ENCODE peak calls at places on chromosomes 6 and 20, in nine cellular contexts. One of them, this sample, is unnamed.

GRCh38 chr6:122028933-122029332 is 370.5 kb upstream of the HSF2 start:
- DNase-seq in HCT116: peak
- DNase-seq in upper lobe of left lung: no peak
- DNase-seq in Peyer's patch: no peak
- DNase-seq in stomach: no peak
- DNase-seq in spleen: no peak
- DNase-seq in adrenal gland: no peak
- DNase-seq in body of pancreas: no peak
- DNase-seq in uterus: no peak
- DNase-seq in this sample: no peak

GRCh38 chr6:57019434-57019833 is 27.1 kb upstream of the KIAA1586 start:
- DNase-seq in upper lobe of left lung: no peak
- DNase-seq in body of pancreas: no peak
- DNase-seq in Peyer's patch: no peak
- DNase-seq in adrenal gland: no peak
- DNase-seq in HCT116: no peak
- DNase-seq in spleen: no peak
- DNase-seq in uterus: no peak
- DNase-seq in stomach: no peak
- DNase-seq in this sample: no peak

GRCh38 chr20:22289442-22289841 is 294.9 kb downstream of the FOXA2 start:
- DNase-seq in spleen: no peak
- DNase-seq in upper lobe of left lung: no peak
- DNase-seq in adrenal gland: no peak
- DNase-seq in body of pancreas: no peak
- DNase-seq in HCT116: no peak
- DNase-seq in uterus: no peak
- DNase-seq in stomach: no peak
- DNase-seq in Peyer's patch: no peak
- DNase-seq in this sample: no peak

GRCh38 chr6:135066806-135067205 is 12.2 kb upstream of the HBS1L start:
- DNase-seq in adrenal gland: no peak
- DNase-seq in upper lobe of left lung: no peak
- DNase-seq in body of pancreas: no peak
- DNase-seq in uterus: no peak
- DNase-seq in Peyer's patch: no peak
- DNase-seq in stomach: no peak
- DNase-seq in HCT116: no peak
- DNase-seq in spleen: no peak
- DNase-seq in this sample: no peak

GRCh38 chr20:39298116-39298515 is 336.0 kb downstream of the DHX35 start:
- DNase-seq in HCT116: no peak
- DNase-seq in stomach: no peak
- DNase-seq in body of pancreas: no peak
- DNase-seq in Peyer's patch: no peak
- DNase-seq in spleen: no peak
- DNase-seq in upper lobe of left lung: no peak
- DNase-seq in adrenal gland: no peak
- DNase-seq in uterus: no peak
- DNase-seq in this sample: no peak

GRCh38 chr20:38726849-38727601 is 2.7 kb downstream of the SLC32A1 start:
- DNase-seq in upper lobe of left lung: peak
- DNase-seq in stomach: no peak
- DNase-seq in HCT116: no peak
- DNase-seq in Peyer's patch: no peak
- DNase-seq in uterus: no peak
- DNase-seq in body of pancreas: no peak
- DNase-seq in spleen: no peak
- DNase-seq in adrenal gland: no peak
- DNase-seq in this sample: no peak

GRCh38 chr6:15417811-15418210 is 171.9 kb downstream of the JARID2 start:
- DNase-seq in spleen: no peak
- DNase-seq in uterus: no peak
- DNase-seq in body of pancreas: no peak
- DNase-seq in adrenal gland: no peak
- DNase-seq in stomach: no peak
- DNase-seq in HCT116: no peak
- DNase-seq in upper lobe of left lung: no peak
- DNase-seq in Peyer's patch: no peak
- DNase-seq in this sample: no peak

GRCh38 chr6:23045280-23045679 is 475.9 kb downstream of the HDGFL1 start:
- DNase-seq in Peyer's patch: no peak
- DNase-seq in spleen: no peak
- DNase-seq in adrenal gland: no peak
- DNase-seq in uterus: no peak
- DNase-seq in body of pancreas: no peak
- DNase-seq in HCT116: no peak
- DNase-seq in stomach: no peak
- DNase-seq in upper lobe of left lung: no peak
- DNase-seq in this sample: no peak

GRCh38 chr20:58174708-58175287 is 53.7 kb downstream of the ANKRD60 start:
- DNase-seq in upper lobe of left lung: no peak
- DNase-seq in uterus: peak
- DNase-seq in body of pancreas: no peak
- DNase-seq in Peyer's patch: peak
- DNase-seq in spleen: no peak
- DNase-seq in HCT116: no peak
- DNase-seq in stomach: no peak
- DNase-seq in adrenal gland: peak
- DNase-seq in this sample: peak

GRCh38 chr6:56756791-56757582 is 114.3 kb upstream of the DST start:
- DNase-seq in spleen: no peak
- DNase-seq in adrenal gland: no peak
- DNase-seq in HCT116: no peak
- DNase-seq in Peyer's patch: no peak
- DNase-seq in upper lobe of left lung: no peak
- DNase-seq in body of pancreas: no peak
- DNase-seq in uterus: no peak
- DNase-seq in stomach: no peak
- DNase-seq in this sample: no peak

GRCh38 chr6:33692760-33693158 is 18.7 kb downstream of the UQCC2 start:
- DNase-seq in Peyer's patch: no peak
- DNase-seq in body of pancreas: no peak
- DNase-seq in spleen: peak
- DNase-seq in stomach: peak
- DNase-seq in HCT116: no peak
- DNase-seq in uterus: no peak
- DNase-seq in upper lobe of left lung: peak
- DNase-seq in adrenal gland: no peak
- DNase-seq in this sample: no peak

GRCh38 chr6:125393449-125393858 is 91.7 kb upstream of the HDDC2 start:
- DNase-seq in stomach: no peak
- DNase-seq in uterus: no peak
- DNase-seq in upper lobe of left lung: no peak
- DNase-seq in body of pancreas: no peak
- DNase-seq in spleen: no peak
- DNase-seq in Peyer's patch: no peak
- DNase-seq in adrenal gland: no peak
- DNase-seq in HCT116: no peak
- DNase-seq in this sample: no peak

GRCh38 chr20:62984666-62985065 is 22.1 kb downstream of the BHLHE23 start:
- DNase-seq in HCT116: no peak
- DNase-seq in Peyer's patch: no peak
- DNase-seq in upper lobe of left lung: peak
- DNase-seq in adrenal gland: no peak
- DNase-seq in stomach: no peak
- DNase-seq in body of pancreas: no peak
- DNase-seq in uterus: no peak
- DNase-seq in spleen: no peak
- DNase-seq in this sample: no peak
- H3K27ac ChIP-seq in HCT116: no peak
- H3K27ac ChIP-seq in Peyer's patch: no peak
- H3K27ac ChIP-seq in upper lobe of left lung: no peak
- H3K27ac ChIP-seq in adrenal gland: no peak
- H3K27ac ChIP-seq in stomach: no peak
- H3K27ac ChIP-seq in body of pancreas: no peak
- H3K27ac ChIP-seq in uterus: no peak
- H3K27ac ChIP-seq in spleen: no peak
- H3K27ac ChIP-seq in this sample: no peak

DNA sequence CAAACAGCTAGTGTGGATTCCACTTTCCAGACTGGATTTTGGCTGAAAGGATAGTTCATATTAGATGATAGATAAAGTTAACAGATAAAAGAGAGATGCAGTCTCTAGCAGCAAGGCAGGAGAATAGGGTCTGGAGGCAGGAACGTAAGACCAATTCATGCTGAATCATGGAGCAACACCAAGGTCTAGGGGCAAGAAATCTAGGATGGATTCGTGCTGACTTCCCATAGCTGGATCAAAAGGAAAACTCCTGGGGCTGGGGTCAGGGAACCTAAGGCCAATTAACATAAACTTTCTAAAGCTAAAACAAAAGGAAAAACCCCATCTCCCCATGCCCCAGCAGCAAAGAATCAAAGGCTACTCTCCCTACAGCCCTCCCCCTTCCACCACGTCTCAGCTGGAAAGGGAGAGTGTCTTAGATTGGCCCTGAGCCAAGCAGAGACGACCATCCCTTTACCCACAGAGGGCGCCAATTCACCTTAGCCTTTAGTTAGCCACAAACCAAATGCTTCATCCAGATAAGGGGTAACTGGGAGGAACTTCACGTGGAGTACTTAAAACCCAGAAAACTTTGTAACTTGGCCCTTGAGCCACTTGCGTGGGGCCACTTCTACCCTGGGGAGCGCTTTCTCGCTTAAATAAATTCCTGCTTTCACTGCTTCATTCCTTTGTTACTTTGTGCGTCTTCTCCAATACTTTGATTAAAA is 7.6 kb downstream of the TREM1 start:
- DNase-seq in Peyer's patch: no peak
- DNase-seq in adrenal gland: peak
- DNase-seq in uterus: peak
- DNase-seq in spleen: peak
- DNase-seq in upper lobe of left lung: no peak
- DNase-seq in HCT116: peak
- DNase-seq in stomach: peak
- DNase-seq in body of pancreas: peak
- DNase-seq in this sample: no peak
- TF ChIP-seq CTCF in Peyer's patch: peak
- TF ChIP-seq CTCF in adrenal gland: peak
- TF ChIP-seq CTCF in uterus: no peak
- TF ChIP-seq CTCF in spleen: peak
- TF ChIP-seq CTCF in upper lobe of left lung: peak
- TF ChIP-seq CTCF in HCT116: peak
- TF ChIP-seq CTCF in stomach: peak
- TF ChIP-seq CTCF in body of pancreas: no peak
- TF ChIP-seq CTCF in this sample: peak

GRCh38 chr6:165985926-165986646 is 181.6 kb downstream of the TBXT start:
- DNase-seq in Peyer's patch: no peak
- DNase-seq in HCT116: no peak
- DNase-seq in stomach: no peak
- DNase-seq in upper lobe of left lung: no peak
- DNase-seq in body of pancreas: no peak
- DNase-seq in spleen: no peak
- DNase-seq in adrenal gland: no peak
- DNase-seq in uterus: no peak
- DNase-seq in this sample: no peak

GRCh38 chr6:165985281-165985925 is 182.2 kb downstream of the TBXT start:
- DNase-seq in spleen: no peak
- DNase-seq in HCT116: no peak
- DNase-seq in uterus: no peak
- DNase-seq in adrenal gland: no peak
- DNase-seq in Peyer's patch: no peak
- DNase-seq in body of pancreas: no peak
- DNase-seq in stomach: no peak
- DNase-seq in upper lobe of left lung: no peak
- DNase-seq in this sample: no peak

GRCh38 chr6:165987483-165988305 is 180.0 kb downstream of the TBXT start:
- DNase-seq in body of pancreas: peak
- DNase-seq in stomach: peak
- DNase-seq in HCT116: no peak
- DNase-seq in uterus: peak
- DNase-seq in spleen: no peak
- DNase-seq in adrenal gland: peak
- DNase-seq in upper lobe of left lung: peak
- DNase-seq in Peyer's patch: no peak
- DNase-seq in this sample: no peak

GRCh38 chr6:165988306-165988756 is 179.3 kb downstream of the TBXT start:
- DNase-seq in adrenal gland: no peak
- DNase-seq in spleen: no peak
- DNase-seq in Peyer's patch: no peak
- DNase-seq in HCT116: no peak
- DNase-seq in stomach: no peak
- DNase-seq in body of pancreas: no peak
- DNase-seq in uterus: no peak
- DNase-seq in upper lobe of left lung: peak
- DNase-seq in this sample: no peak

DNA sequence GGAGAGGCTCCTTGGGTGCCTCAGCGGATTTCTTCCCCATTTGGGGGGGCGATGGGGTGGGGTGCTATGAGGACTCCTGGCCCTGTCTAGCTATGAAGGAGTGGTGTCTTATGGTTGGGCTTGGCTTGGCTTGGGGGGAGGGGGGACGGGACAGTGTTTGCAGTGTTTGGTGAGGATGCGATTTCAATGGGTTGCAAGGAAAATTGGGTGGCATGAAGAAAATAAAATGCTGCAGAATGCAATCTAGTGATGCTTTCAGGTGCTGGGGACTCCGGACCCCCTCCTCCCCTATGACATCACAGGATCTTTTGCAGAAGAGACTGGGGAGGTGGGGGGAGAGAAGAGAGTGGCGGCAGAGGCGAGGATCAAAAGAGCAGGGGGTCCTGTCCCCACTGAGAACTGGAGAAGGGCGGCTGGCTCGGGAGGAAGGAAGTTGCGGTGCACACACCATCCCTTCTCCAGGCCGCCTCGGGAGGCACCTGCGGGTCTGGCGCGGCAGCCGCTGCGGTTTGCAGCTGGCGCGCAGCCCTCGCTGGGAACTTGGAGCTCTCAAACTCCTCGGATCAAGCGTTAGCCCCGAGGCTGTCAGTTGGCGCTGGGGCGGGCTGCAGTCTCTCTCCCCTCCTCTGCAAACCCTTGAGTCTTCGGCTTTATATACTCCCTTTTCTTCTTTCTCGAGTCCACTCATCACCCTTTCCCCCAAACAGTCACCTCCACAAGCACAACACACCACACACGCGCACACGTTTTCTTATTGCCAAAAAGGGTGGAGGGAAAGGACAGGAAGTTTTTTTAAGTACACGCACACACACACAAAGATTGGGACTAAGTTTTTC is 180.8 kb downstream of the TBXT start:
- DNase-seq in adrenal gland: no peak
- DNase-seq in HCT116: no peak
- DNase-seq in body of pancreas: no peak
- DNase-seq in stomach: no peak
- DNase-seq in spleen: no peak
- DNase-seq in Peyer's patch: no peak
- DNase-seq in upper lobe of left lung: peak
- DNase-seq in uterus: no peak
- DNase-seq in this sample: no peak
- TF ChIP-seq POLR2A in adrenal gland: no peak
- TF ChIP-seq POLR2A in HCT116: no peak
- TF ChIP-seq POLR2A in body of pancreas: no peak
- TF ChIP-seq POLR2A in stomach: no peak
- TF ChIP-seq POLR2A in spleen: no peak
- TF ChIP-seq POLR2A in Peyer's patch: no peak
- TF ChIP-seq POLR2A in upper lobe of left lung: no peak
- TF ChIP-seq POLR2A in uterus: no peak
- TF ChIP-seq POLR2A in this sample: no peak

DNA sequence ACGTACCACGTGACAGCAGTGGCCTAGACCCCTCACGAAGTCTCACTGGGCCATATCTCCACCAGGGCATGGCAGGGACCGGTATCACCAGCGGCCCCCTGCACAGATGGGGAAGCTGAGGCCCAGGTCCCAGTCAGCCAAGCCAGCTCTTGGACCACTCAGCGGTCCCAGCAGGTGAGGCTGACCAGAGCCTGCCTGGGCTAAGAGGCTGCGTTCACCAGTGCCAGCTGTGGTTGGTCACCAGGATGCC is 2.6 kb upstream of the MRGBP start:
- DNase-seq in body of pancreas: no peak
- DNase-seq in upper lobe of left lung: no peak
- DNase-seq in uterus: no peak
- DNase-seq in adrenal gland: no peak
- DNase-seq in Peyer's patch: no peak
- DNase-seq in spleen: no peak
- DNase-seq in stomach: no peak
- DNase-seq in HCT116: no peak
- DNase-seq in this sample: no peak
- H3K27ac ChIP-seq in body of pancreas: peak
- H3K27ac ChIP-seq in upper lobe of left lung: peak
- H3K27ac ChIP-seq in uterus: peak
- H3K27ac ChIP-seq in adrenal gland: peak
- H3K27ac ChIP-seq in Peyer's patch: peak
- H3K27ac ChIP-seq in spleen: peak
- H3K27ac ChIP-seq in stomach: peak
- H3K27ac ChIP-seq in HCT116: peak
- H3K27ac ChIP-seq in this sample: peak